ENCODE peak calls at places on chromosome 16, in seven cellular contexts. J is Calu3; X is WTC11; K is activated effector memory CD4-positive, alpha-beta T cell treated with anti-CD3 and anti-CD28 coated beads, Interleukin-2, amount 50 U/mL, for 16 hours; N is activated CD4-positive, alpha-beta T cell treated with anti-CD3 and anti-CD28 coated beads, Interleukin-2, amount 50 U/mL, for 48 hours; Z is activated CD8-positive, alpha-beta T cell treated with anti-CD3 and anti-CD28 coated beads, Interleukin-2, amount 10 ng/mL, durations not matched to agents 7 days and 5 days; T is hepatocyte. I is an unnamed sample.

GRCh38 chr16:69595127-69596036 is 29.6 kb downstream of the NFAT5 start:
- DNase-seq in J (no peak), X (no peak), K (no peak), N (no peak), Z (no peak), T (peak; percentile 28), I (no peak)

GRCh38 chr16:30667361-30667905 is 9.2 kb downstream of the FBRS start:
- DNase-seq in J (no peak), X (no peak), K (no peak), N (no peak), Z (no peak), T (no peak), I (no peak)

GRCh38 chr16:69405326-69405725 is 19.1 kb upstream of the CYB5B start:
- DNase-seq in J (no peak), X (no peak), K (no peak), N (no peak), Z (no peak), T (no peak), I (no peak)

GRCh38 chr16:17556276-17557052 is 85.7 kb upstream of the XYLT1 start:
- DNase-seq in J (no peak), X (peak; percentile 13), K (no peak), N (no peak), Z (no peak), T (peak; percentile 47), I (no peak)

GRCh38 chr16:22052985-22053384 is 39.4 kb upstream of the VWA3A start:
- DNase-seq in J (no peak), X (no peak), K (no peak), N (no peak), Z (no peak), T (no peak), I (no peak)

GRCh38 chr16:88498576-88499208 is 45.6 kb downstream of the ZFPM1 start:
- DNase-seq in J (no peak), X (no peak), K (no peak), N (no peak), Z (no peak), T (no peak), I (no peak)

GRCh38 chr16:56102159-56102798 is 89.0 kb upstream of the GNAO1 start:
- DNase-seq in J (no peak), X (no peak), K (no peak), N (no peak), Z (no peak), T (peak; percentile 50), I (no peak)

GRCh38 chr16:19840524-19841110 is 44.0 kb downstream of the GPRC5B start:
- DNase-seq in J (no peak), X (no peak), K (no peak), N (no peak), Z (no peak), T (no peak), I (no peak)

GRCh38 chr16:86357950-86358349 is 152.4 kb upstream of the FOXF1 start:
- DNase-seq in J (no peak), X (no peak), K (no peak), N (no peak), Z (no peak), T (no peak), I (no peak)

GRCh38 chr16:85651822-85652430 is 36.8 kb downstream of the GINS2 start:
- DNase-seq in J (peak; percentile 58), X (no peak), K (no peak), N (no peak), Z (no peak), T (peak; percentile 46), I (no peak)

GRCh38 chr16:922051-922450 is 48.7 kb downstream of the LMF1 start:
- DNase-seq in J (no peak), X (no peak), K (no peak), N (no peak), Z (no peak), T (no peak), I (no peak)

GRCh38 chr16:77457046-77457445 is 22.2 kb upstream of the ADAMTS18 start:
- DNase-seq in J (no peak), X (no peak), K (no peak), N (no peak), Z (no peak), T (no peak), I (no peak)

GRCh38 chr16:72481419-72481818 is 309.5 kb upstream of the PMFBP1 start:
- DNase-seq in J (no peak), X (no peak), K (no peak), N (no peak), Z (no peak), T (no peak), I (no peak)

GRCh38 chr16:627458-628239 is 3.1 kb upstream of the WFIKKN1 start:
- DNase-seq in J (no peak), X (no peak), K (no peak), N (no peak), Z (no peak), T (peak; percentile 57), I (no peak)